ENCODE peak calls at places on chromosomes 4 and X, in five cellular contexts. Z is fibroblast of pulmonary artery; P is AG08395; K is CD8-positive, alpha-beta memory T cell; Y is B cell. T is an unnamed sample.

GRCh38 chr4:2283199-2283711 is 21.3 kb upstream of the MXD4 start:
- DNase-seq in K (no peak), P (no peak), Z (no peak), Y (no peak), T (no peak)

GRCh38 chr4:155207534-155208257 is 740 bp upstream of the NPY2R start:
- DNase-seq in K (no peak), Z (peak), Y (no peak), P (no peak), T (peak)

GRCh38 chrX:13151806-13152510 is 107.5 kb upstream of the FAM9C start:
- DNase-seq in Z (no peak), K (peak), P (peak), Y (no peak), T (no peak)

GRCh38 chrX:76428243-76429130 is 977 bp downstream of the MAGEE1 start:
- DNase-seq in P (no peak), Y (peak), K (peak), Z (no peak), T (no peak)

GRCh38 chrX:41276661-41277506 is 57.1 kb upstream of the DDX3X start:
- DNase-seq in Y (peak), K (peak), Z (no peak), P (no peak), T (no peak)

GRCh38 chr4:109701566-109702399 is 1.5 kb downstream of the CASP6 start:
- DNase-seq in K (peak), Y (peak), Z (peak), P (no peak), T (peak)

GRCh38 chrX:151958101-151958500 is 16.4 kb downstream of the GABRE start:
- DNase-seq in P (no peak), K (no peak), Z (no peak), Y (no peak), T (no peak)

GRCh38 chr4:8209997-8210396 is 10.9 kb downstream of the SH3TC1 start:
- DNase-seq in K (no peak), P (no peak), Y (no peak), Z (no peak), T (no peak)

GRCh38 chrX:2664497-2664896 is 26.6 kb upstream of the CD99 start:
- DNase-seq in Z (peak), K (no peak), Y (no peak), P (peak), T (no peak)

GRCh38 chr4:113761682-113762060 is at the start of gene CAMK2D:
- DNase-seq in K (peak), Y (peak), Z (peak), P (peak), T (peak)

GRCh38 chr4:54657556-54658313 is at the start of gene KIT:
- DNase-seq in K (peak), P (peak), Z (peak), Y (peak), T (no peak)

GRCh38 chr4:107094332-107094731 is 58.2 kb upstream of the DKK2 start:
- DNase-seq in Y (no peak), Z (peak), K (no peak), P (peak), T (peak)

GRCh38 chr4:151415978-151416377 is 7.0 kb downstream of the FHIP1A start:
- DNase-seq in K (no peak), Z (peak), Y (no peak), P (peak), T (peak)

GRCh38 chrX:5829469-5829868 is 399.2 kb downstream of the NLGN4X start:
- DNase-seq in K (no peak), P (no peak), Y (no peak), Z (no peak), T (no peak)

GRCh38 chr4:148443550-148444295 is 1.5 kb upstream of the NR3C2 start:
- DNase-seq in Z (no peak), K (peak), Y (peak), P (no peak), T (peak)

GRCh38 chrX:38156838-38157237 is 63.8 kb downstream of the SRPX start:
- DNase-seq in K (no peak), P (no peak), Y (no peak), Z (no peak), T (no peak)

GRCh38 chr4:123096038-123096437 is 173.6 kb upstream of the NUDT6 start:
- DNase-seq in P (no peak), Y (no peak), Z (peak), K (no peak), T (peak)

GRCh38 chr4:124754671-124755070 is 42.1 kb upstream of the ANKRD50 start:
- DNase-seq in Y (no peak), Z (no peak), K (no peak), P (no peak), T (peak)

GRCh38 chrX:75365243-75365975 is 91.5 kb downstream of the UPRT start:
- DNase-seq in K (no peak), Z (no peak), P (no peak), Y (no peak), T (no peak)

GRCh38 chr4:48445704-48446103 is 37.4 kb upstream of the SLC10A4 start:
- DNase-seq in Y (peak), K (peak), P (peak), Z (peak), T (peak)

GRCh38 chr4:185039508-185040273 is 21.4 kb downstream of the HELT start:
- DNase-seq in Y (peak), Z (peak), K (peak), P (peak), T (peak)

GRCh38 chr4:185898413-185898812 is 86.4 kb upstream of the SORBS2 start:
- DNase-seq in P (no peak), K (no peak), Y (no peak), Z (no peak), T (no peak)

GRCh38 chrX:19739683-19740082 is 147.7 kb downstream of the SH3KBP1 start:
- DNase-seq in Z (peak), P (peak), Y (peak), K (no peak), T (peak)

GRCh38 chrX:129823523-129823922 is 20.2 kb downstream of the ZDHHC9 start:
- DNase-seq in Z (no peak), K (no peak), P (no peak), Y (no peak), T (no peak)

GRCh38 chrX:107775000-107775733 is 420 bp downstream of the TSC22D3 start:
- DNase-seq in P (no peak), K (peak), Y (no peak), Z (no peak), T (no peak)

GRCh38 chr4:77172336-77172735 is 15.3 kb downstream of the CCNG2 start:
- DNase-seq in Z (peak), Y (no peak), K (no peak), P (peak), T (peak)

GRCh38 chrX:63506320-63506719 is 155.2 kb upstream of the SPIN4 start:
- DNase-seq in Y (peak), K (peak), Z (peak), P (peak), T (peak)

GRCh38 chr4:189096717-189097116 is 844.0 kb upstream of the FRG1 start:
- DNase-seq in K (no peak), Z (no peak), Y (no peak), P (no peak), T (no peak)

GRCh38 chrX:21524008-21524407 is 134.1 kb downstream of the KLHL34 start:
- DNase-seq in P (no peak), Z (no peak), Y (no peak), K (no peak), T (peak)

GRCh38 chr4:124940387-124940786 is 227.9 kb upstream of the ANKRD50 start:
- DNase-seq in K (no peak), P (peak), Z (peak), Y (no peak), T (peak)

GRCh38 chr4:73608677-73609594 is 11.3 kb downstream of the RASSF6 start:
- DNase-seq in K (no peak), Z (peak), P (no peak), Y (no peak), T (peak)

GRCh38 chrX:19628006-19628575 is 112.8 kb upstream of the MAP3K15 start:
- DNase-seq in K (no peak), Z (no peak), Y (no peak), P (no peak), T (no peak)

GRCh38 chrX:112470551-112470950 is 209.2 kb downstream of the LHFPL1 start:
- DNase-seq in Y (no peak), P (no peak), Z (no peak), K (no peak), T (no peak)

GRCh38 chr4:84529169-84529751 is 30.2 kb upstream of the NKX6-1 start:
- DNase-seq in P (peak), Y (peak), K (peak), Z (peak), T (peak)